ENCODE peak calls at places on chromosomes 1 and 21, in ten cellular contexts. R is HS-5; S is activated CD4-positive, alpha-beta T cell treated with anti-CD3 and anti-CD28 coated beads, Interleukin-2, amount 50 U/mL, for 4 hours; L is RPMI8226; V is mesendoderm; M is NCI-H510A; P is amniotic stem cell; J is SHP77; T is NCI-H1092 treated with DMSO at 0.1 percent for 48 hours; N is K562. Y is an unnamed sample.
A peak's percentile ranks its signal among the peaks of the same experiment; 100 is the strongest.

GRCh38 chr1:20291621-20292020 is 946 bp downstream of the VWA5B1 start:
- DNase-seq in R (no peak), S (no peak), L (no peak), V (no peak), M (no peak), P (no peak), J (no peak), T (peak; percentile 61), N (no peak), Y (no peak)

GRCh38 chr1:42690477-42691156 is 8.4 kb downstream of the YBX1 start:
- DNase-seq in R (no peak), S (no peak), L (no peak), V (no peak), M (no peak), P (no peak), J (no peak), T (no peak), N (no peak), Y (no peak)

GRCh38 chr1:211711313-211711712 is 35.9 kb upstream of the NEK2 start:
- DNase-seq in R (no peak), S (no peak), L (peak; percentile 77), V (no peak), M (peak; percentile 43), P (no peak), J (no peak), T (no peak), N (no peak), Y (no peak)

GRCh38 chr21:17611414-17612022 is 1.2 kb downstream of the BTG3 start:
- DNase-seq in R (peak; percentile 77), S (peak; percentile 79), L (peak; percentile 88), V (peak; percentile 90), M (no peak), P (peak; percentile 87), J (no peak), T (peak; percentile 43), N (peak; percentile 50), Y (peak; percentile 66)

GRCh38 chr1:223771469-223771813 is 59.1 kb downstream of the CAPN2 start:
- DNase-seq in R (no peak), S (no peak), L (no peak), V (no peak), M (no peak), P (no peak), J (no peak), T (no peak), N (no peak), Y (no peak)

GRCh38 chr1:163410073-163410522 is 88.3 kb downstream of the NUF2 start:
- DNase-seq in R (peak; percentile 20), S (no peak), L (peak; percentile 73), V (peak; percentile 79), M (peak; percentile 26), P (peak; percentile 6), J (peak; percentile 83), T (peak; percentile 89), N (peak; percentile 39), Y (peak; percentile 42)

GRCh38 chr1:86703696-86704455 is 500 bp upstream of the SH3GLB1 start:
- DNase-seq in R (no peak), S (no peak), L (no peak), V (peak; percentile 61), M (peak; percentile 70), P (no peak), J (peak; percentile 65), T (peak; percentile 87), N (no peak), Y (no peak)

GRCh38 chr21:45857761-45858160 is 123.8 kb upstream of the COL6A1 start:
- DNase-seq in R (no peak), S (no peak), L (no peak), V (no peak), M (no peak), P (no peak), J (no peak), T (no peak), N (no peak), Y (no peak)

GRCh38 chr1:228827026-228827425 is 91.7 kb downstream of the RHOU start:
- DNase-seq in R (no peak), S (no peak), L (no peak), V (no peak), M (peak; percentile 10), P (no peak), J (no peak), T (no peak), N (no peak), Y (no peak)

GRCh38 chr1:10625554-10625953 is 150.8 kb downstream of the PEX14 start:
- DNase-seq in R (no peak), S (no peak), L (no peak), V (no peak), M (no peak), P (no peak), J (no peak), T (no peak), N (no peak), Y (peak; percentile 31)

GRCh38 chr1:230300322-230301301 is 125.5 kb downstream of the PGBD5 start:
- DNase-seq in R (no peak), S (no peak), L (no peak), V (no peak), M (no peak), P (no peak), J (no peak), T (no peak), N (no peak), Y (no peak)

GRCh38 chr1:103198076-103198475 is 89.8 kb upstream of the COL11A1 start:
- DNase-seq in R (no peak), S (no peak), L (no peak), V (no peak), M (no peak), P (no peak), J (no peak), T (no peak), N (no peak), Y (no peak)

GRCh38 chr1:42170779-42171621 is 6.5 kb upstream of the GUCA2A start:
- DNase-seq in R (no peak), S (no peak), L (no peak), V (peak; percentile 66), M (no peak), P (no peak), J (peak; percentile 81), T (peak; percentile 24), N (no peak), Y (no peak)

GRCh38 chr1:151584278-151584677 is 27.6 kb upstream of the SNX27 start:
- DNase-seq in R (no peak), S (no peak), L (no peak), V (peak; percentile 46), M (no peak), P (no peak), J (no peak), T (no peak), N (no peak), Y (no peak)

GRCh38 chr1:242854466-242854865 is 330.0 kb upstream of the PLD5 start:
- DNase-seq in R (no peak), S (no peak), L (peak; percentile 57), V (no peak), M (no peak), P (no peak), J (no peak), T (peak; percentile 18), N (no peak), Y (no peak)

GRCh38 chr21:39208624-39209333 is 25.5 kb upstream of the PSMG1 start:
- DNase-seq in R (no peak), S (no peak), L (no peak), V (peak; percentile 65), M (no peak), P (no peak), J (no peak), T (no peak), N (peak; percentile 27), Y (no peak)

GRCh38 chr1:43418858-43419257 is 29.2 kb downstream of the SZT2 start:
- DNase-seq in R (no peak), S (no peak), L (no peak), V (peak; percentile 8), M (no peak), P (no peak), J (no peak), T (no peak), N (no peak), Y (no peak)